ENCODE peak calls at places on chromosomes 6 and 20, in five cellular contexts. T is hepatocyte, K is foreskin fibroblast, Z is Calu3, G is mesothelial cell of epicardium. X is an unnamed sample.

GRCh38 chr20:23087587-23088275 is 1.6 kb upstream of the CD93 start:
- DNase-seq in T (no peak), K (no peak), Z (no peak), G (no peak), X (no peak)

GRCh38 chr6:166907373-166907841 is 48.9 kb downstream of the RNASET2 start:
- DNase-seq in T (no peak), K (no peak), Z (no peak), G (no peak), X (peak; percentile 75)

GRCh38 chr6:123276439-123277045 is 280.5 kb downstream of the CLVS2 start:
- DNase-seq in T (no peak), K (no peak), Z (no peak), G (no peak), X (no peak)

GRCh38 chr6:103797738-103798137 is 1062.0 kb downstream of the HACE1 start:
- DNase-seq in T (peak; percentile 11), K (no peak), Z (no peak), G (no peak), X (no peak)

GRCh38 chr20:58224974-58225373 is 3.5 kb downstream of the ANKRD60 start:
- DNase-seq in T (no peak), K (peak; percentile 34), Z (no peak), G (no peak), X (no peak)

GRCh38 chr6:38080889-38081288 is 261.4 kb downstream of the ZFAND3 start:
- DNase-seq in T (peak; percentile 19), K (no peak), Z (no peak), G (no peak), X (no peak)

GRCh38 chr6:50543666-50544065 is 169.7 kb upstream of the TFAP2D start:
- DNase-seq in T (no peak), K (no peak), Z (no peak), G (no peak), X (no peak)

GRCh38 chr20:62843656-62844055 is 18.0 kb downstream of the TCFL5 start:
- DNase-seq in T (no peak), K (no peak), Z (no peak), G (no peak), X (no peak)

GRCh38 chr6:116263353-116263752 is 9.5 kb upstream of the TSPYL4 start:
- DNase-seq in T (no peak), K (no peak), Z (no peak), G (no peak), X (no peak)

GRCh38 chr6:159926542-159927203 is 35.9 kb downstream of the MAS1 start:
- DNase-seq in T (no peak), K (no peak), Z (no peak), G (no peak), X (no peak)

GRCh38 chr6:31636698-31637596 is 15.5 kb downstream of the BAG6 start:
- DNase-seq in T (no peak), K (peak; percentile 34), Z (no peak), G (no peak), X (no peak)

GRCh38 chr6:135052939-135053338 is 1.7 kb downstream of the HBS1L start:
- DNase-seq in T (no peak), K (no peak), Z (no peak), G (no peak), X (no peak)

GRCh38 chr6:3759656-3760245 is 8.2 kb upstream of the PXDC1 start:
- DNase-seq in T (no peak), K (peak; percentile 78), Z (no peak), G (no peak), X (no peak)

GRCh38 chr6:86832686-86833085 is 104.6 kb upstream of the HTR1E start:
- DNase-seq in T (no peak), K (no peak), Z (no peak), G (no peak), X (no peak)

GRCh38 chr6:111791415-111791814 is 81.8 kb downstream of the FYN start:
- DNase-seq in T (no peak), K (peak; percentile 63), Z (no peak), G (no peak), X (no peak)

GRCh38 chr20:16576219-16576618 is 3.0 kb upstream of the KIF16B start:
- DNase-seq in T (no peak), K (no peak), Z (no peak), G (no peak), X (no peak)

GRCh38 chr6:109015185-109015584 is 79.5 kb downstream of the SESN1 start:
- DNase-seq in T (no peak), K (no peak), Z (no peak), G (no peak), X (no peak)

GRCh38 chr6:1606533-1607235 is 3.0 kb upstream of the FOXC1 start:
- DNase-seq in T (no peak), K (no peak), Z (no peak), G (no peak), X (no peak)

GRCh38 chr20:40897177-40897700 is 131.4 kb upstream of the TOP1 start:
- DNase-seq in T (peak; percentile 19), K (peak; percentile 90), Z (no peak), G (no peak), X (no peak)

GRCh38 chr20:2840967-2841531 is 504 bp downstream of the VPS16 start:
- DNase-seq in T (peak; percentile 70), K (peak; percentile 85), Z (peak; percentile 36), G (no peak), X (peak; percentile 96)

GRCh38 chr20:21526776-21527175 is 12.9 kb upstream of the NKX2-2 start:
- DNase-seq in T (no peak), K (no peak), Z (no peak), G (no peak), X (no peak)

GRCh38 chr20:21534453-21534852 is 20.6 kb upstream of the NKX2-2 start:
- DNase-seq in T (no peak), K (no peak), Z (no peak), G (no peak), X (no peak)

GRCh38 chr20:21527908-21528307 is 14.0 kb upstream of the NKX2-2 start:
- DNase-seq in T (no peak), K (no peak), Z (no peak), G (no peak), X (no peak)

GRCh38 chr20:21528870-21529269 is 15.0 kb upstream of the NKX2-2 start:
- DNase-seq in T (no peak), K (no peak), Z (no peak), G (no peak), X (no peak)

GRCh38 chr20:21529863-21530262 is 16.0 kb upstream of the NKX2-2 start:
- DNase-seq in T (no peak), K (no peak), Z (no peak), G (no peak), X (no peak)
- TF ChIP-seq CTCF in T (peak; percentile 39), K (peak; percentile 6), Z (no peak), G (no peak), X (no peak)

GRCh38 chr6:36605560-36606391 is 11.6 kb downstream of the SRSF3 start:
- DNase-seq in T (no peak), K (no peak), Z (no peak), G (no peak), X (no peak)
- TF ChIP-seq CTCF in T (no peak), K (no peak), Z (no peak), G (no peak), X (no peak)

DNA sequence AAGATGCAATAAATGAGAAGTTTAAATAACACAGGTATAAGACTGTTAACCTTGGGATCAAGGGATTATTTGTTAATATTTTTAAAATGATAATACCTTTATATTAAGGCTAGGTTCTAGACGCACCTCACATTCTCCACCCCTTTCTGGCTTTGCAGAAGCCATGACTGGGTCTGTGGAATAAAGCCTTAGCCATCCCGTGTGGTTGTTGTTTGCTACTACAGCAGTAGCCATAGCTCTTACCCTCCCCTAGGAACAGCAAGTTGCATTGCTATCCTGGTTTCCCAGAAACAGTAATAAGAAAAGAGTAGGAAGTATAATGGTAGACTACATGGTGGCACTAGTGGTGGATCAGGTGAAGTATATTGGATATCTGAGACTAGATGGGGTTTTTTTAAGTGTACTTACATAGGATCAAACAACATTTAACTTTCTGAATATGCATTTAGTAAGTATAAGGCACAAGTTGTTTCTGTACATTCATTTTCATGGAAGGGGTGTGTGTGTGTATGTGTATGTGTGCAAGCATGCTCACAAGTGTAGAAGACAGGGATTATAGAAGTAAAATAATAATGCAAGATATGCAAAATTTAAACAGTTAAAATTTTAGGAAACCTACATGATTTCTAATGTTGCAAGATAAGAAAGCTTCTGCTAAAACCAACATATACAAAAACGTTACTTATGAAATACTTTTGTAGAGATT is 384.2 kb downstream of the PRKN start:
- DNase-seq in T (no peak), K (peak; percentile 9), Z (no peak), G (no peak), X (no peak)
- TF ChIP-seq CTCF in T (no peak), K (no peak), Z (no peak), G (no peak), X (no peak)

GRCh38 chr6:88599561-88599960 is 363.9 kb downstream of the RNGTT start:
- DNase-seq in T (no peak), K (no peak), Z (no peak), G (no peak), X (no peak)

GRCh38 chr6:88609973-88610372 is 353.4 kb downstream of the RNGTT start:
- DNase-seq in T (no peak), K (no peak), Z (no peak), G (no peak), X (no peak)

DNA sequence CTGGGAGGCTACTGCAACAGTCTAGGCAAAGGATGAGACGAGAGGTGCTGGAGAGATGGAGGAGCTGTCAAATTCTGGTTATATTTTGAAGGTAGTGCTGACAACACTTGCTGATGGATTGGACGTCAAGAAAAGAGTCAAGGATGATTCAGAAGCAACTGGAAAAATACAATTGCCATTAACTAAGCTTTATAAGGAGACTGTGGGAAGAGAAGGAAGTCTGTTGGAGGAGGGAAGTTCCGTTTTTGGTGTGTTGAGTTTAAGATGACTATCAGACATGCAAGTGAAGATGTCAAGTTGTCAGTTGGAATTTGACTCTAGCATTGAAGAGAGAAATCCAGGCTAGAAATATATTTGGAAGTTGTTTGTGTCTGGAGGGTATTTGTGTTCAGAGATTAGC is 358.1 kb downstream of the RNGTT start:
- DNase-seq in T (no peak), K (no peak), Z (no peak), G (no peak), X (no peak)
- TF ChIP-seq CTCF in T (no peak), K (no peak), Z (no peak), G (no peak), X (no peak)

GRCh38 chr6:170516783-170517616 is 36.1 kb downstream of the PSMB1 start:
- DNase-seq in T (peak; percentile 80), K (peak; percentile 85), Z (peak; percentile 35), G (no peak), X (no peak)

GRCh38 chr6:170524188-170524535 is 28.9 kb downstream of the PSMB1 start:
- DNase-seq in T (no peak), K (no peak), Z (no peak), G (no peak), X (no peak)

GRCh38 chr6:170523256-170524187 is 29.6 kb downstream of the PSMB1 start:
- DNase-seq in T (no peak), K (no peak), Z (no peak), G (no peak), X (no peak)

GRCh38 chr6:170525795-170526194 is 27.3 kb downstream of the PSMB1 start:
- DNase-seq in T (no peak), K (no peak), Z (no peak), G (no peak), X (no peak)

GRCh38 chr6:170522565-170523183 is 30.4 kb downstream of the PSMB1 start:
- DNase-seq in T (peak; percentile 28), K (peak; percentile 40), Z (peak; percentile 3), G (no peak), X (no peak)
- TF ChIP-seq CTCF in T (peak; percentile 27), K (peak; percentile 47), Z (no peak), G (no peak), X (no peak)